ENCODE peak calls at places on chromosome 5, in seven cellular contexts. One of them, this sample, is unnamed.

GRCh38 chr5:6488021-6488420 is 39.4 kb downstream of the UBE2QL1 start:
- DNase-seq in left ventricle myocardium inferior: no peak
- DNase-seq in GM18507: no peak
- DNase-seq in AG04450: no peak
- DNase-seq in NCI-H748 treated with DMSO at 0.1 percent for 48 hours: no peak
- DNase-seq in endodermal cell: no peak
- DNase-seq in neuronal stem cell: no peak
- DNase-seq in this sample: no peak

GRCh38 chr5:35999547-35999946 is 8.4 kb upstream of the UGT3A1 start:
- DNase-seq in left ventricle myocardium inferior: no peak
- DNase-seq in GM18507: no peak
- DNase-seq in AG04450: no peak
- DNase-seq in NCI-H748 treated with DMSO at 0.1 percent for 48 hours: no peak
- DNase-seq in endodermal cell: no peak
- DNase-seq in neuronal stem cell: no peak
- DNase-seq in this sample: no peak

GRCh38 chr5:157603333-157604190 is 28.0 kb upstream of the ADAM19 start:
- DNase-seq in left ventricle myocardium inferior: no peak
- DNase-seq in GM18507: no peak
- DNase-seq in AG04450: peak
- DNase-seq in NCI-H748 treated with DMSO at 0.1 percent for 48 hours: no peak
- DNase-seq in endodermal cell: no peak
- DNase-seq in neuronal stem cell: no peak
- DNase-seq in this sample: peak

GRCh38 chr5:60883229-60883628 is 39.2 kb upstream of the ELOVL7 start:
- DNase-seq in left ventricle myocardium inferior: no peak
- DNase-seq in GM18507: no peak
- DNase-seq in AG04450: no peak
- DNase-seq in NCI-H748 treated with DMSO at 0.1 percent for 48 hours: peak
- DNase-seq in endodermal cell: no peak
- DNase-seq in neuronal stem cell: no peak
- DNase-seq in this sample: peak

GRCh38 chr5:100838048-100838473 is 65.0 kb downstream of the ST8SIA4 start:
- DNase-seq in left ventricle myocardium inferior: no peak
- DNase-seq in GM18507: no peak
- DNase-seq in AG04450: no peak
- DNase-seq in NCI-H748 treated with DMSO at 0.1 percent for 48 hours: no peak
- DNase-seq in endodermal cell: no peak
- DNase-seq in neuronal stem cell: no peak
- DNase-seq in this sample: no peak

GRCh38 chr5:176361437-176362097 is at the start of gene KIAA1191:
- DNase-seq in left ventricle myocardium inferior: peak
- DNase-seq in GM18507: peak
- DNase-seq in AG04450: peak
- DNase-seq in NCI-H748 treated with DMSO at 0.1 percent for 48 hours: peak
- DNase-seq in endodermal cell: peak
- DNase-seq in neuronal stem cell: peak
- DNase-seq in this sample: peak

GRCh38 chr5:82107277-82107676 is 135.5 kb downstream of the ATG10 start:
- DNase-seq in left ventricle myocardium inferior: no peak
- DNase-seq in GM18507: no peak
- DNase-seq in AG04450: no peak
- DNase-seq in NCI-H748 treated with DMSO at 0.1 percent for 48 hours: no peak
- DNase-seq in endodermal cell: no peak
- DNase-seq in neuronal stem cell: no peak
- DNase-seq in this sample: peak

GRCh38 chr5:123283031-123283430 is 140.2 kb downstream of the CEP120 start:
- DNase-seq in left ventricle myocardium inferior: no peak
- DNase-seq in GM18507: no peak
- DNase-seq in AG04450: no peak
- DNase-seq in NCI-H748 treated with DMSO at 0.1 percent for 48 hours: no peak
- DNase-seq in endodermal cell: no peak
- DNase-seq in neuronal stem cell: no peak
- DNase-seq in this sample: no peak

GRCh38 chr5:58530942-58531490 is 39.8 kb downstream of the GAPT start:
- DNase-seq in left ventricle myocardium inferior: no peak
- DNase-seq in GM18507: no peak
- DNase-seq in AG04450: no peak
- DNase-seq in NCI-H748 treated with DMSO at 0.1 percent for 48 hours: no peak
- DNase-seq in endodermal cell: peak
- DNase-seq in neuronal stem cell: no peak
- DNase-seq in this sample: no peak

GRCh38 chr5:160315968-160316367 is 3.6 kb upstream of the CCNJL start:
- DNase-seq in left ventricle myocardium inferior: no peak
- DNase-seq in GM18507: no peak
- DNase-seq in AG04450: peak
- DNase-seq in NCI-H748 treated with DMSO at 0.1 percent for 48 hours: peak
- DNase-seq in endodermal cell: peak
- DNase-seq in neuronal stem cell: no peak
- DNase-seq in this sample: peak

GRCh38 chr5:133406632-133407276 is 205.6 kb downstream of the FSTL4 start:
- DNase-seq in left ventricle myocardium inferior: no peak
- DNase-seq in GM18507: no peak
- DNase-seq in AG04450: no peak
- DNase-seq in NCI-H748 treated with DMSO at 0.1 percent for 48 hours: no peak
- DNase-seq in endodermal cell: no peak
- DNase-seq in neuronal stem cell: no peak
- DNase-seq in this sample: no peak

GRCh38 chr5:5605170-5605764 is 182.8 kb downstream of the ICE1 start:
- DNase-seq in left ventricle myocardium inferior: no peak
- DNase-seq in GM18507: no peak
- DNase-seq in AG04450: no peak
- DNase-seq in NCI-H748 treated with DMSO at 0.1 percent for 48 hours: no peak
- DNase-seq in endodermal cell: no peak
- DNase-seq in neuronal stem cell: no peak
- DNase-seq in this sample: no peak

GRCh38 chr5:180847053-180847452 is 14.0 kb downstream of the ZFP62 start:
- DNase-seq in left ventricle myocardium inferior: no peak
- DNase-seq in GM18507: no peak
- DNase-seq in AG04450: no peak
- DNase-seq in NCI-H748 treated with DMSO at 0.1 percent for 48 hours: no peak
- DNase-seq in endodermal cell: no peak
- DNase-seq in neuronal stem cell: no peak
- DNase-seq in this sample: no peak

GRCh38 chr5:126449751-126450271 is 26.6 kb downstream of the GRAMD2B start:
- DNase-seq in left ventricle myocardium inferior: no peak
- DNase-seq in GM18507: no peak
- DNase-seq in AG04450: no peak
- DNase-seq in NCI-H748 treated with DMSO at 0.1 percent for 48 hours: no peak
- DNase-seq in endodermal cell: no peak
- DNase-seq in neuronal stem cell: no peak
- DNase-seq in this sample: no peak

GRCh38 chr5:23012842-23013241 is 159.7 kb upstream of the CDH12 start:
- DNase-seq in left ventricle myocardium inferior: no peak
- DNase-seq in GM18507: no peak
- DNase-seq in AG04450: no peak
- DNase-seq in NCI-H748 treated with DMSO at 0.1 percent for 48 hours: no peak
- DNase-seq in endodermal cell: no peak
- DNase-seq in neuronal stem cell: no peak
- DNase-seq in this sample: no peak

GRCh38 chr5:91474201-91474600 is 91.1 kb upstream of the ARRDC3 start:
- DNase-seq in left ventricle myocardium inferior: no peak
- DNase-seq in GM18507: no peak
- DNase-seq in AG04450: no peak
- DNase-seq in NCI-H748 treated with DMSO at 0.1 percent for 48 hours: no peak
- DNase-seq in endodermal cell: no peak
- DNase-seq in neuronal stem cell: no peak
- DNase-seq in this sample: no peak

GRCh38 chr5:125129151-125129806 is 382.8 kb upstream of the ZNF608 start:
- DNase-seq in left ventricle myocardium inferior: no peak
- DNase-seq in GM18507: no peak
- DNase-seq in AG04450: no peak
- DNase-seq in NCI-H748 treated with DMSO at 0.1 percent for 48 hours: no peak
- DNase-seq in endodermal cell: no peak
- DNase-seq in neuronal stem cell: no peak
- DNase-seq in this sample: no peak

GRCh38 chr5:158301186-158301585 is 442.2 kb upstream of the CLINT1 start:
- DNase-seq in left ventricle myocardium inferior: no peak
- DNase-seq in GM18507: no peak
- DNase-seq in AG04450: no peak
- DNase-seq in NCI-H748 treated with DMSO at 0.1 percent for 48 hours: no peak
- DNase-seq in endodermal cell: no peak
- DNase-seq in neuronal stem cell: no peak
- DNase-seq in this sample: no peak

GRCh38 chr5:56281489-56282163 is 48.5 kb upstream of the ANKRD55 start:
- DNase-seq in left ventricle myocardium inferior: no peak
- DNase-seq in GM18507: no peak
- DNase-seq in AG04450: no peak
- DNase-seq in NCI-H748 treated with DMSO at 0.1 percent for 48 hours: no peak
- DNase-seq in endodermal cell: no peak
- DNase-seq in neuronal stem cell: no peak
- DNase-seq in this sample: no peak

GRCh38 chr5:88829053-88829452 is 53.9 kb downstream of the MEF2C start:
- DNase-seq in left ventricle myocardium inferior: no peak
- DNase-seq in GM18507: no peak
- DNase-seq in AG04450: no peak
- DNase-seq in NCI-H748 treated with DMSO at 0.1 percent for 48 hours: no peak
- DNase-seq in endodermal cell: no peak
- DNase-seq in neuronal stem cell: no peak
- DNase-seq in this sample: no peak

GRCh38 chr5:97085126-97085786 is 57.2 kb downstream of the LIX1 start:
- DNase-seq in left ventricle myocardium inferior: no peak
- DNase-seq in GM18507: no peak
- DNase-seq in AG04450: no peak
- DNase-seq in NCI-H748 treated with DMSO at 0.1 percent for 48 hours: no peak
- DNase-seq in endodermal cell: no peak
- DNase-seq in neuronal stem cell: no peak
- DNase-seq in this sample: no peak

GRCh38 chr5:36728697-36729543 is 122.5 kb downstream of the SLC1A3 start:
- DNase-seq in left ventricle myocardium inferior: no peak
- DNase-seq in GM18507: peak
- DNase-seq in AG04450: peak
- DNase-seq in NCI-H748 treated with DMSO at 0.1 percent for 48 hours: peak
- DNase-seq in endodermal cell: no peak
- DNase-seq in neuronal stem cell: peak
- DNase-seq in this sample: peak

GRCh38 chr5:74935752-74936091 is 69.5 kb upstream of the FAM169A start:
- DNase-seq in left ventricle myocardium inferior: no peak
- DNase-seq in GM18507: no peak
- DNase-seq in AG04450: no peak
- DNase-seq in NCI-H748 treated with DMSO at 0.1 percent for 48 hours: no peak
- DNase-seq in endodermal cell: no peak
- DNase-seq in neuronal stem cell: no peak
- DNase-seq in this sample: no peak

GRCh38 chr5:56535347-56535746 is 280.0 kb upstream of the MAP3K1 start:
- DNase-seq in left ventricle myocardium inferior: no peak
- DNase-seq in GM18507: no peak
- DNase-seq in AG04450: no peak
- DNase-seq in NCI-H748 treated with DMSO at 0.1 percent for 48 hours: no peak
- DNase-seq in endodermal cell: no peak
- DNase-seq in neuronal stem cell: no peak
- DNase-seq in this sample: no peak

GRCh38 chr5:32773944-32774343 is 62.8 kb downstream of the NPR3 start:
- DNase-seq in left ventricle myocardium inferior: no peak
- DNase-seq in GM18507: no peak
- DNase-seq in AG04450: no peak
- DNase-seq in NCI-H748 treated with DMSO at 0.1 percent for 48 hours: no peak
- DNase-seq in endodermal cell: no peak
- DNase-seq in neuronal stem cell: no peak
- DNase-seq in this sample: no peak

GRCh38 chr5:180197016-180197702 is 11.9 kb downstream of the RASGEF1C start:
- DNase-seq in left ventricle myocardium inferior: no peak
- DNase-seq in GM18507: no peak
- DNase-seq in AG04450: no peak
- DNase-seq in NCI-H748 treated with DMSO at 0.1 percent for 48 hours: no peak
- DNase-seq in endodermal cell: no peak
- DNase-seq in neuronal stem cell: no peak
- DNase-seq in this sample: no peak

GRCh38 chr5:85985167-85985566 is 632.6 kb upstream of the COX7C start:
- DNase-seq in left ventricle myocardium inferior: no peak
- DNase-seq in GM18507: no peak
- DNase-seq in AG04450: no peak
- DNase-seq in NCI-H748 treated with DMSO at 0.1 percent for 48 hours: no peak
- DNase-seq in endodermal cell: no peak
- DNase-seq in neuronal stem cell: no peak
- DNase-seq in this sample: no peak

GRCh38 chr5:139726248-139726647 is 69.4 kb upstream of the PSD2 start:
- DNase-seq in left ventricle myocardium inferior: no peak
- DNase-seq in GM18507: no peak
- DNase-seq in AG04450: no peak
- DNase-seq in NCI-H748 treated with DMSO at 0.1 percent for 48 hours: no peak
- DNase-seq in endodermal cell: no peak
- DNase-seq in neuronal stem cell: no peak
- DNase-seq in this sample: no peak

GRCh38 chr5:86493777-86494176 is 124.0 kb upstream of the COX7C start:
- DNase-seq in left ventricle myocardium inferior: no peak
- DNase-seq in GM18507: no peak
- DNase-seq in AG04450: no peak
- DNase-seq in NCI-H748 treated with DMSO at 0.1 percent for 48 hours: no peak
- DNase-seq in endodermal cell: no peak
- DNase-seq in neuronal stem cell: no peak
- DNase-seq in this sample: no peak

GRCh38 chr5:41843456-41844112 is 26.6 kb downstream of the OXCT1 start:
- DNase-seq in left ventricle myocardium inferior: no peak
- DNase-seq in GM18507: no peak
- DNase-seq in AG04450: peak
- DNase-seq in NCI-H748 treated with DMSO at 0.1 percent for 48 hours: peak
- DNase-seq in endodermal cell: no peak
- DNase-seq in neuronal stem cell: peak
- DNase-seq in this sample: peak

GRCh38 chr5:127925916-127926315 is 157.7 kb upstream of the SLC12A2 start:
- DNase-seq in left ventricle myocardium inferior: no peak
- DNase-seq in GM18507: no peak
- DNase-seq in AG04450: no peak
- DNase-seq in NCI-H748 treated with DMSO at 0.1 percent for 48 hours: peak
- DNase-seq in endodermal cell: no peak
- DNase-seq in neuronal stem cell: no peak
- DNase-seq in this sample: no peak

GRCh38 chr5:93611900-93612898 is 29.2 kb downstream of the NR2F1 start:
- DNase-seq in left ventricle myocardium inferior: no peak
- DNase-seq in GM18507: no peak
- DNase-seq in AG04450: no peak
- DNase-seq in NCI-H748 treated with DMSO at 0.1 percent for 48 hours: peak
- DNase-seq in endodermal cell: peak
- DNase-seq in neuronal stem cell: no peak
- DNase-seq in this sample: no peak

GRCh38 chr5:83401122-83401620 is 70.4 kb upstream of the VCAN start:
- DNase-seq in left ventricle myocardium inferior: no peak
- DNase-seq in GM18507: no peak
- DNase-seq in AG04450: no peak
- DNase-seq in NCI-H748 treated with DMSO at 0.1 percent for 48 hours: no peak
- DNase-seq in endodermal cell: no peak
- DNase-seq in neuronal stem cell: no peak
- DNase-seq in this sample: no peak

GRCh38 chr5:28927559-28928326 is 1889.4 kb upstream of the CDH9 start:
- DNase-seq in left ventricle myocardium inferior: no peak
- DNase-seq in GM18507: no peak
- DNase-seq in AG04450: no peak
- DNase-seq in NCI-H748 treated with DMSO at 0.1 percent for 48 hours: no peak
- DNase-seq in endodermal cell: no peak
- DNase-seq in neuronal stem cell: no peak
- DNase-seq in this sample: peak

GRCh38 chr5:40518511-40518917 is 161.2 kb upstream of the PTGER4 start:
- DNase-seq in left ventricle myocardium inferior: no peak
- DNase-seq in GM18507: no peak
- DNase-seq in AG04450: peak
- DNase-seq in NCI-H748 treated with DMSO at 0.1 percent for 48 hours: no peak
- DNase-seq in endodermal cell: no peak
- DNase-seq in neuronal stem cell: no peak
- DNase-seq in this sample: peak

GRCh38 chr5:31692561-31693221 is 53.8 kb downstream of the PDZD2 start:
- DNase-seq in left ventricle myocardium inferior: peak
- DNase-seq in GM18507: no peak
- DNase-seq in AG04450: no peak
- DNase-seq in NCI-H748 treated with DMSO at 0.1 percent for 48 hours: no peak
- DNase-seq in endodermal cell: no peak
- DNase-seq in neuronal stem cell: no peak
- DNase-seq in this sample: no peak

This sample was measured in A549.